ENCODE peak calls at places on chromosomes 12 and 14, in seven cellular contexts. X is tibial nerve; U is adrenal gland; Q is coronary artery; E is CD8-positive, alpha-beta T cell; W is lung; Z is body of pancreas. G is an unnamed sample.

GRCh38 chr12:90984114-90984513 is 20.7 kb downstream of the EPYC start:
- DNase-seq in X (no peak), U (no peak), Q (no peak), E (no peak), W (no peak), Z (no peak), G (no peak)

GRCh38 chr14:68781161-68782021 is 11.5 kb downstream of the ZFP36L1 start:
- DNase-seq in X (no peak), U (no peak), Q (peak), E (peak), W (no peak), Z (peak), G (peak)

GRCh38 chr14:54839681-54840080 is 62.9 kb downstream of the GCH1 start:
- DNase-seq in X (peak), U (no peak), Q (peak), E (no peak), W (peak), Z (no peak), G (no peak)

GRCh38 chr12:24595652-24596235 is 353.2 kb downstream of the BCAT1 start:
- DNase-seq in X (no peak), U (no peak), Q (no peak), E (no peak), W (no peak), Z (no peak), G (no peak)

GRCh38 chr12:57340104-57340503 is 89.1 kb upstream of the STAC3 start:
- DNase-seq in X (no peak), U (peak), Q (no peak), E (no peak), W (no peak), Z (peak), G (no peak)

GRCh38 chr12:7134371-7135166 is 4.4 kb downstream of the CLSTN3 start:
- DNase-seq in X (no peak), U (no peak), Q (no peak), E (no peak), W (no peak), Z (no peak), G (no peak)

GRCh38 chr14:99176156-99176945 is 95.6 kb downstream of the BCL11B start:
- DNase-seq in X (no peak), U (no peak), Q (peak), E (peak), W (no peak), Z (no peak), G (no peak)

GRCh38 chr12:87259405-87259804 is 769.8 kb downstream of the C12orf50 start:
- DNase-seq in X (no peak), U (no peak), Q (no peak), E (no peak), W (no peak), Z (no peak), G (no peak)

GRCh38 chr14:104245075-104245474 is 106.7 kb downstream of the KIF26A start:
- DNase-seq in X (no peak), U (no peak), Q (peak), E (peak), W (no peak), Z (peak), G (no peak)

GRCh38 chr14:105168979-105169507 is 467 bp upstream of the JAG2 start:
- DNase-seq in X (no peak), U (no peak), Q (no peak), E (no peak), W (no peak), Z (no peak), G (peak)

GRCh38 chr14:104105071-104105821 is 19.7 kb downstream of the ASPG start:
- DNase-seq in X (no peak), U (no peak), Q (no peak), E (no peak), W (no peak), Z (no peak), G (peak)

DNA sequence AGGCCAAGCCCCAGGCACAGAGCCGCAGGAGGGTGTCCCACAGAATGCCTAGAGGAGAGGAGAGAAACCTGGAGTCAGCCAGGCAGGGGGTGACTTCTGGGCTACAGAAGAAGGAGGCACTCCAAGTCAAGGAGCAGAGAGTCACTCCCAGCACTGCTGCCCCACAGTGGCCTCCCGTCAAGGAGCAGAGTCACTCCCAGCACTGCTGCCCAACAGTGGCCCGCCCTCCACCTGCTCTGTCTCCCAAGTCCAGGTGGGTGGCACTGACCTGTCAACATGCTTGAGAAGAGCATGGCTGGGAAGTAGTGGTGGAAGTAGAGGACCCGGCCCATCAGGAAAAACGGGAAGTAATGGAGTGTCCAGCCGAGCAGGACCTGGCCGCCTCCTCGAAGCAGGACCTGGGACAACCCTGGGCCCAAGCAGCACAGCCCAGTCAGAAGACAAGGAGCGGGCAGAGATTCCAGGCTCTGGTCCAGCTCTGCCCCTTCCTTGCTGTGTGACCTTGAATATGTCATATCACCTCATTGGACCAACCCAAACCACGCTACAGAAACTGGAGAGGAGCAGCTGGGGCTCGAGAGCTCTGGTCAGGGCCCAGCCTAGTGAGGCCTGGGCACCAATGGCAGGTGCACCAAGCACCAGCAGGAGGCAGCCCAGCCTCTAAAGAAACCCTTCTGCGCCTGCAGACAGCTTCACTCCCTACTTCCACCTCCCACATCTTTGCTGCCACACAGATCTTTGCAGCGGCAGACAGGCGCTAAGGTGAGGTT is 7.6 kb upstream of the NGB start:
- DNase-seq in X (no peak), U (peak), Q (no peak), E (no peak), W (no peak), Z (no peak), G (no peak)
- TF ChIP-seq CTCF in X (no peak), U (no peak), Q (no peak), E (no peak), W (no peak), Z (no peak), G (peak)

GRCh38 chr14:93936245-93936644 is 9.1 kb downstream of the FAM181A start:
- DNase-seq in X (no peak), U (no peak), Q (no peak), E (no peak), W (no peak), Z (no peak), G (peak)

GRCh38 chr14:93938766-93939303 is 11.7 kb downstream of the FAM181A start:
- DNase-seq in X (no peak), U (no peak), Q (no peak), E (no peak), W (no peak), Z (no peak), G (no peak)

GRCh38 chr14:93939304-93940229 is 12.4 kb downstream of the FAM181A start:
- DNase-seq in X (peak), U (peak), Q (peak), E (peak), W (peak), Z (peak), G (peak)

GRCh38 chr14:93936926-93937325 is 9.8 kb downstream of the FAM181A start:
- DNase-seq in X (no peak), U (no peak), Q (no peak), E (no peak), W (no peak), Z (no peak), G (no peak)

GRCh38 chr14:93937519-93937918 is 10.4 kb downstream of the FAM181A start:
- DNase-seq in X (no peak), U (no peak), Q (no peak), E (no peak), W (no peak), Z (no peak), G (no peak)
- H3K27ac ChIP-seq in X (no peak), U (no peak), Q (no peak), E (no peak), W (no peak), Z (no peak), G (no peak)

DNA sequence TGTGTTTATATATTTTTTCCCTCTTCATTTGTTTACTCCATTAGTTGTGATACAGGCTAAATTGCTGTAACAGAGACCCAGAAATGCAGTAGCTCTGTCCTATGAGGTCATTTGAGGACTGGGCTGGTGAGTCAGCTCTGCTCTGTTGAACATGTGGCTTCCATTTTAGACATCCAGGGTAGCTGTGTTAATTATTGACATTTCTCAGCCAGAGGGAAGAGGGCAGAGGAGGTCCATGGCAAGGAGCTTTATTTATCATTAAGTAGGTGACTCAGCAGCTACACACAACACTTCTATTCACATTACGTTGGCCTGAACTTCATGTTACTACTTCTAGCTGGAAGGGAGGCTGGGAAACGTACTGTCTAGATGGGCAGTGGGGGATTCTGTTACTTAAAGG is 85.4 kb downstream of the PTCSC3 start:
- DNase-seq in X (no peak), U (no peak), Q (no peak), E (no peak), W (peak), Z (peak), G (no peak)
- TF ChIP-seq CTCF in X (no peak), U (no peak), Q (no peak), E (no peak), W (no peak), Z (no peak), G (no peak)

DNA sequence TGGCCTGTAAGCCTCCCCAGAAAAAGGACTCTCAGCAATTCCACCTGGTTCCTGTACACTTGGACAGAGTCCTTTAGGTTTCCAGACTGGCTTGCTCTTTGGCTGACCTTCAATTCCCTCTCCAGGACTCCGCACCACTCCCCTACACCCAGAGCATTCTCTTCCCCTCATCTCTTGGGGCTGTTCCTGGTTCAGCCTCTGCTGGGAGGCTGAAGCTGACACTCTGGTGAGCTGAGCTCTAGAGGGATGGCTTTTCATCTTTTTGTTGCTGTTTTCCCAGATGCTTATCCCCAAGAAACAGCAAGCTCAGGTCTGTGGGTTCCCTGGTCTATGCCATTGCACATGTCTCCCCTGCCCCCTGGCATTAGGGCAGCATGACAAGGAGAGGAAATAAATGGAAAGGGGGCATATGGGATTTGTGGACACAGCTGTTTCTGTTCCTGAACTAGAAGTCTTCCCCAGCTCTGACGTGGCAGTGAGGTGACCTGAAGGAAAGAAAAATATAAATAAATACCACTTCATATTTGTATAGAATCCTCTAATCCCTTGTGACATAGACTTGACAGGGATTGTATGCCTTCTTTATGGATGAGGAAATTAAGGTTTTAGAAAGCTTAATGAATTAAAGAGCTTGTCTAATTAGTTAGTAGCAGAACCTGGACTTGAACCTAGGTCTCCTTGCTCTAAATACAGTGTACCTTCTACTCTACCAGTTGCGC is 1.4 kb downstream of the RNASE7 start:
- DNase-seq in X (no peak), U (no peak), Q (no peak), E (no peak), W (no peak), Z (no peak), G (no peak)
- H3K27ac ChIP-seq in X (no peak), U (peak), Q (no peak), E (no peak), W (peak), Z (peak), G (no peak)

GRCh38 chr14:34711169-34711568 is 3.2 kb downstream of the CFL2 start:
- DNase-seq in X (no peak), U (peak), Q (no peak), E (no peak), W (no peak), Z (no peak), G (no peak)
- TF ChIP-seq CTCF in X (no peak), U (no peak), Q (no peak), E (no peak), W (no peak), Z (no peak), G (no peak)

GRCh38 chr12:100163416-100164152 is 20.9 kb upstream of the BLTP3B start:
- DNase-seq in X (peak), U (peak), Q (peak), E (peak), W (peak), Z (peak), G (no peak)
- H3K27ac ChIP-seq in X (no peak), U (no peak), Q (no peak), E (no peak), W (no peak), Z (no peak), G (no peak)

DNA sequence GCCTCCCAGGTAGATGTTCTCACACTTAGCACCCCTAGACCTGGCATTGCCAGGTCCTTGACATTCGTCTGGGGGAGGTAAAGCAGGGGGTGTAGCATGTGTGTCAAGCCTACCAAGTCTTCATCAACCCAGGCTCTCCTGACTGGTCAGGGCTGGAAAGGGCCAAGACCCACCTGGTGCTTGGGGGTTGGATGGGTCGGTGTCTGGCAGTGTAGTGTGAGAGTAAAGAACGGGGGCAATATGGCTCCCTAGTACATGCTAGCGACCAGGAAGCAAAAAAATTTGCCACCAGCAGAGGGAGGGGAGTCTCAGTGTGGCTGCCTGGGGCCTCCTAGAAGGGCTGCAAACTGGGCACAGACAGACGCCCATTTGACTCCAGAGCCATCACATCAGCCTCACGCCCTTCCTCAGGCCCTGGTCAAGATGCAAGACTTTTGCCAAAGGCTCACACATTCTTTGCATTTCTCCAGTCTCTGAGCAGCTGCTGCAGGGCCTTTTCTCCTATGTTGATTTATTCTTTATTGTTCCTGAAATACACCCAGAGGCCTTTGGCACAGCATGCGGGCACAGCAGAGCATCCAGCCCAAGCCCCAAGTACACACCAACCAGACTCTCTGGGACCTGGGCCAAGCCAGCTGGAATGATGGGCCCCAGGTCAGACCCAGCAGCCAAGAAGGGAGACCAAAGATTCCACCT is 38.3 kb upstream of the PNMA1 start:
- DNase-seq in X (no peak), U (peak), Q (no peak), E (peak), W (no peak), Z (no peak), G (no peak)
- TF ChIP-seq CTCF in X (peak), U (no peak), Q (no peak), E (peak), W (no peak), Z (no peak), G (peak)

GRCh38 chr14:75443203-75443969 is 15.6 kb downstream of the JDP2 start:
- DNase-seq in X (no peak), U (no peak), Q (no peak), E (no peak), W (no peak), Z (no peak), G (no peak)
- H3K27ac ChIP-seq in X (peak), U (peak), Q (peak), E (no peak), W (no peak), Z (no peak), G (no peak)